ENCODE peak calls at places on chromosomes 2 and 18, in four cellular contexts. One of them, this sample, is unnamed.

GRCh38 chr18:54388203-54389142 is 30.8 kb downstream of the C18orf54 start:
- DNase-seq in GM23338: peak
- DNase-seq in activated CD4-positive, alpha-beta T cell treated with anti-CD3 and anti-CD28 coated beads, Interleukin-2, amount 50 U/mL, for 1 hour: no peak
- DNase-seq in HEK293T: peak
- DNase-seq in this sample: peak

GRCh38 chr2:2226326-2226725 is 104.7 kb downstream of the MYT1L start:
- DNase-seq in GM23338: no peak
- DNase-seq in activated CD4-positive, alpha-beta T cell treated with anti-CD3 and anti-CD28 coated beads, Interleukin-2, amount 50 U/mL, for 1 hour: no peak
- DNase-seq in HEK293T: no peak
- DNase-seq in this sample: no peak

GRCh38 chr2:238722181-238722580 is 125.7 kb upstream of the TWIST2 start:
- DNase-seq in GM23338: no peak
- DNase-seq in activated CD4-positive, alpha-beta T cell treated with anti-CD3 and anti-CD28 coated beads, Interleukin-2, amount 50 U/mL, for 1 hour: no peak
- DNase-seq in HEK293T: no peak
- DNase-seq in this sample: no peak

GRCh38 chr2:197037863-197038398 is 111.4 kb upstream of the PGAP1 start:
- DNase-seq in GM23338: peak
- DNase-seq in activated CD4-positive, alpha-beta T cell treated with anti-CD3 and anti-CD28 coated beads, Interleukin-2, amount 50 U/mL, for 1 hour: no peak
- DNase-seq in HEK293T: no peak
- DNase-seq in this sample: peak

GRCh38 chr2:104852161-104852689 is 1.7 kb upstream of the POU3F3 start:
- DNase-seq in GM23338: peak
- DNase-seq in activated CD4-positive, alpha-beta T cell treated with anti-CD3 and anti-CD28 coated beads, Interleukin-2, amount 50 U/mL, for 1 hour: no peak
- DNase-seq in HEK293T: no peak
- DNase-seq in this sample: peak

GRCh38 chr2:201654611-201655384 is 11.5 kb upstream of the TMEM237 start:
- DNase-seq in GM23338: no peak
- DNase-seq in activated CD4-positive, alpha-beta T cell treated with anti-CD3 and anti-CD28 coated beads, Interleukin-2, amount 50 U/mL, for 1 hour: no peak
- DNase-seq in HEK293T: no peak
- DNase-seq in this sample: no peak

GRCh38 chr18:62131305-62131909 is 55.4 kb downstream of the PIGN start:
- DNase-seq in GM23338: peak
- DNase-seq in activated CD4-positive, alpha-beta T cell treated with anti-CD3 and anti-CD28 coated beads, Interleukin-2, amount 50 U/mL, for 1 hour: peak
- DNase-seq in HEK293T: peak
- DNase-seq in this sample: peak

GRCh38 chr2:54669677-54670484 is 53.6 kb upstream of the EML6 start:
- DNase-seq in GM23338: no peak
- DNase-seq in activated CD4-positive, alpha-beta T cell treated with anti-CD3 and anti-CD28 coated beads, Interleukin-2, amount 50 U/mL, for 1 hour: no peak
- DNase-seq in HEK293T: no peak
- DNase-seq in this sample: no peak

GRCh38 chr2:233029321-233029720 is 3.2 kb upstream of the NEU2 start:
- DNase-seq in GM23338: no peak
- DNase-seq in activated CD4-positive, alpha-beta T cell treated with anti-CD3 and anti-CD28 coated beads, Interleukin-2, amount 50 U/mL, for 1 hour: no peak
- DNase-seq in HEK293T: no peak
- DNase-seq in this sample: no peak

GRCh38 chr2:121520641-121520994 is 10.1 kb upstream of the RNU4ATAC start:
- DNase-seq in GM23338: no peak
- DNase-seq in activated CD4-positive, alpha-beta T cell treated with anti-CD3 and anti-CD28 coated beads, Interleukin-2, amount 50 U/mL, for 1 hour: no peak
- DNase-seq in HEK293T: no peak
- DNase-seq in this sample: no peak

GRCh38 chr2:238631491-238632180 is 204.9 kb downstream of the ASB1 start:
- DNase-seq in GM23338: no peak
- DNase-seq in activated CD4-positive, alpha-beta T cell treated with anti-CD3 and anti-CD28 coated beads, Interleukin-2, amount 50 U/mL, for 1 hour: no peak
- DNase-seq in HEK293T: no peak
- DNase-seq in this sample: no peak

GRCh38 chr2:176383836-176384442 is 114.7 kb downstream of the MTX2 start:
- DNase-seq in GM23338: no peak
- DNase-seq in activated CD4-positive, alpha-beta T cell treated with anti-CD3 and anti-CD28 coated beads, Interleukin-2, amount 50 U/mL, for 1 hour: no peak
- DNase-seq in HEK293T: no peak
- DNase-seq in this sample: no peak

GRCh38 chr2:220134756-220135534 is 507.5 kb downstream of the SLC4A3 start:
- DNase-seq in GM23338: no peak
- DNase-seq in activated CD4-positive, alpha-beta T cell treated with anti-CD3 and anti-CD28 coated beads, Interleukin-2, amount 50 U/mL, for 1 hour: no peak
- DNase-seq in HEK293T: no peak
- DNase-seq in this sample: no peak

GRCh38 chr2:40332096-40332826 is 119.6 kb downstream of the SLC8A1 start:
- DNase-seq in GM23338: no peak
- DNase-seq in activated CD4-positive, alpha-beta T cell treated with anti-CD3 and anti-CD28 coated beads, Interleukin-2, amount 50 U/mL, for 1 hour: no peak
- DNase-seq in HEK293T: no peak
- DNase-seq in this sample: no peak

GRCh38 chr2:208407667-208408066 is 1.1 kb downstream of the PTH2R start:
- DNase-seq in GM23338: peak
- DNase-seq in activated CD4-positive, alpha-beta T cell treated with anti-CD3 and anti-CD28 coated beads, Interleukin-2, amount 50 U/mL, for 1 hour: no peak
- DNase-seq in HEK293T: peak
- DNase-seq in this sample: peak

This sample was measured in mesendoderm.